ENCODE peak calls at places on chromosomes 4 and X, in ten cellular contexts. F is breast epithelium, B is stomach, N is transverse colon, H is GM23338, G is upper lobe of left lung, O is suprapubic skin, K is HL-60, E is Panc1, Z is K562. I is an unnamed sample.

GRCh38 chr4:152997771-152998487 is 61.8 kb downstream of the FHDC1 start:
- DNase-seq in F (peak), B (no peak), N (no peak), H (no peak), G (no peak), O (no peak), K (no peak), E (no peak), Z (no peak), I (peak)

GRCh38 chr4:124337874-124338273 is 374.7 kb downstream of the ANKRD50 start:
- DNase-seq in F (no peak), B (no peak), N (no peak), H (no peak), G (peak), O (no peak), K (no peak), E (no peak), Z (peak), I (no peak)

GRCh38 chr4:37561803-37562207 is 124.4 kb downstream of the RELL1 start:
- DNase-seq in F (no peak), B (no peak), N (no peak), H (no peak), G (no peak), O (no peak), K (no peak), E (no peak), Z (peak), I (no peak)

GRCh38 chr4:54213001-54213400 is 16.1 kb upstream of the PDGFRA start:
- DNase-seq in F (no peak), B (no peak), N (no peak), H (no peak), G (no peak), O (no peak), K (no peak), E (no peak), Z (no peak), I (no peak)

GRCh38 chr4:114108869-114109268 is 129.4 kb upstream of the ARSJ start:
- DNase-seq in F (no peak), B (no peak), N (no peak), H (peak), G (no peak), O (no peak), K (no peak), E (no peak), Z (no peak), I (no peak)

GRCh38 chr4:95190751-95191436 is 357.9 kb downstream of the UNC5C start:
- DNase-seq in F (no peak), B (no peak), N (no peak), H (no peak), G (peak), O (no peak), K (no peak), E (no peak), Z (no peak), I (no peak)

GRCh38 chrX:108224727-108225455 is 133.3 kb downstream of the ATG4A start:
- DNase-seq in F (no peak), B (no peak), N (no peak), H (peak), G (no peak), O (no peak), K (no peak), E (no peak), Z (peak), I (no peak)

GRCh38 chrX:9557508-9557907 is 92.7 kb downstream of the TBL1X start:
- DNase-seq in F (no peak), B (no peak), N (no peak), H (no peak), G (no peak), O (no peak), K (no peak), E (no peak), Z (no peak), I (no peak)

GRCh38 chr4:10164877-10165283 is 48.3 kb upstream of the WDR1 start:
- DNase-seq in F (no peak), B (peak), N (peak), H (peak), G (no peak), O (no peak), K (no peak), E (no peak), Z (peak), I (no peak)

GRCh38 chr4:65658117-65658516 is 12.2 kb downstream of the EPHA5 start:
- DNase-seq in F (no peak), B (no peak), N (no peak), H (peak), G (no peak), O (no peak), K (no peak), E (no peak), Z (no peak), I (no peak)

GRCh38 chr4:17085416-17085815 is 187.0 kb upstream of the LDB2 start:
- DNase-seq in F (no peak), B (no peak), N (no peak), H (no peak), G (no peak), O (no peak), K (no peak), E (no peak), Z (no peak), I (no peak)

GRCh38 chrX:120668357-120668756 is 38.5 kb upstream of the C1GALT1C1 start:
- DNase-seq in F (no peak), B (no peak), N (no peak), H (no peak), G (no peak), O (no peak), K (no peak), E (no peak), Z (no peak), I (no peak)

GRCh38 chr4:41329361-41329760 is 72.6 kb downstream of the UCHL1 start:
- DNase-seq in F (no peak), B (no peak), N (no peak), H (no peak), G (no peak), O (no peak), K (no peak), E (no peak), Z (no peak), I (no peak)

GRCh38 chr4:133592106-133592505 is 443.0 kb downstream of the PCDH10 start:
- DNase-seq in F (no peak), B (no peak), N (no peak), H (no peak), G (no peak), O (no peak), K (no peak), E (no peak), Z (no peak), I (no peak)

GRCh38 chr4:16082424-16083216 is 1.2 kb downstream of the PROM1 start:
- DNase-seq in F (peak), B (no peak), N (peak), H (peak), G (peak), O (peak), K (no peak), E (no peak), Z (no peak), I (peak)

GRCh38 chrX:46260502-46260901 is 284.7 kb downstream of the ZNF674 start:
- DNase-seq in F (no peak), B (no peak), N (no peak), H (no peak), G (no peak), O (no peak), K (no peak), E (no peak), Z (no peak), I (no peak)

GRCh38 chrX:5644786-5645185 is 583.9 kb downstream of the NLGN4X start:
- DNase-seq in F (no peak), B (no peak), N (no peak), H (peak), G (no peak), O (no peak), K (no peak), E (no peak), Z (no peak), I (no peak)

GRCh38 chrX:50877310-50877709 is 33.2 kb upstream of the BMP15 start:
- DNase-seq in F (no peak), B (no peak), N (no peak), H (no peak), G (no peak), O (no peak), K (no peak), E (no peak), Z (no peak), I (no peak)

GRCh38 chr4:65669008-65669971 is 999 bp downstream of the EPHA5 start:
- DNase-seq in F (no peak), B (no peak), N (no peak), H (peak), G (peak), O (no peak), K (no peak), E (no peak), Z (no peak), I (peak)

GRCh38 chr4:85956296-85956955 is 403.4 kb downstream of the MAPK10 start:
- DNase-seq in F (no peak), B (no peak), N (no peak), H (no peak), G (peak), O (no peak), K (no peak), E (no peak), Z (no peak), I (no peak)

GRCh38 chr4:151555151-151555945 is 146.4 kb downstream of the FHIP1A start:
- DNase-seq in F (no peak), B (no peak), N (no peak), H (no peak), G (no peak), O (no peak), K (no peak), E (no peak), Z (no peak), I (no peak)

GRCh38 chr4:152679414-152680281 is at the start of gene TMEM154:
- DNase-seq in F (peak), B (peak), N (peak), H (peak), G (peak), O (peak), K (peak), E (no peak), Z (no peak), I (peak)

GRCh38 chrX:113644426-113644825 is 803.8 kb upstream of the AMOT start:
- DNase-seq in F (no peak), B (no peak), N (no peak), H (no peak), G (no peak), O (no peak), K (no peak), E (no peak), Z (no peak), I (no peak)

GRCh38 chr4:24137963-24138601 is 248.2 kb upstream of the PPARGC1A start:
- DNase-seq in F (no peak), B (peak), N (peak), H (no peak), G (no peak), O (no peak), K (no peak), E (no peak), Z (no peak), I (no peak)

GRCh38 chr4:178941975-178942374 is 1499.7 kb upstream of the AGA start:
- DNase-seq in F (no peak), B (no peak), N (no peak), H (peak), G (no peak), O (no peak), K (no peak), E (no peak), Z (no peak), I (no peak)

GRCh38 chr4:152408514-152409327 is 127.2 kb downstream of the FBXW7 start:
- DNase-seq in F (no peak), B (no peak), N (no peak), H (peak), G (no peak), O (no peak), K (no peak), E (no peak), Z (peak), I (no peak)

GRCh38 chr4:51998837-51999236 is 21.3 kb downstream of the LRRC66 start:
- DNase-seq in F (no peak), B (no peak), N (no peak), H (peak), G (no peak), O (no peak), K (no peak), E (no peak), Z (no peak), I (no peak)

GRCh38 chrX:96579252-96579651 is 105.4 kb upstream of the DIAPH2 start:
- DNase-seq in F (no peak), B (no peak), N (no peak), H (no peak), G (no peak), O (no peak), K (no peak), E (no peak), Z (no peak), I (no peak)

GRCh38 chr4:169199184-169199583 is 71.6 kb downstream of the SH3RF1 start:
- DNase-seq in F (no peak), B (no peak), N (no peak), H (no peak), G (no peak), O (no peak), K (no peak), E (no peak), Z (no peak), I (no peak)

GRCh38 chrX:9757366-9757765 is 8.3 kb downstream of the GPR143 start:
- DNase-seq in F (no peak), B (no peak), N (no peak), H (no peak), G (no peak), O (no peak), K (no peak), E (no peak), Z (no peak), I (no peak)

GRCh38 chr4:8828869-8829268 is 42.8 kb downstream of the HMX1 start:
- DNase-seq in F (no peak), B (no peak), N (no peak), H (no peak), G (no peak), O (peak), K (no peak), E (no peak), Z (no peak), I (no peak)

GRCh38 chr4:127698789-127699200 is 31.4 kb upstream of the SLC25A31 start:
- DNase-seq in F (no peak), B (no peak), N (no peak), H (no peak), G (no peak), O (no peak), K (no peak), E (no peak), Z (no peak), I (no peak)

GRCh38 chrX:39427492-39428289 is 626.4 kb downstream of the MID1IP1 start:
- DNase-seq in F (no peak), B (no peak), N (no peak), H (no peak), G (no peak), O (no peak), K (peak), E (no peak), Z (no peak), I (no peak)

GRCh38 chrX:104750146-104750699 is 184.2 kb downstream of the IL1RAPL2 start:
- DNase-seq in F (no peak), B (no peak), N (no peak), H (no peak), G (no peak), O (no peak), K (no peak), E (no peak), Z (no peak), I (no peak)

GRCh38 chrX:155957843-155958242 is 39.7 kb upstream of the IL9R start:
- DNase-seq in F (no peak), B (no peak), N (no peak), H (no peak), G (no peak), O (no peak), K (no peak), E (no peak), Z (no peak), I (no peak)

DNA sequence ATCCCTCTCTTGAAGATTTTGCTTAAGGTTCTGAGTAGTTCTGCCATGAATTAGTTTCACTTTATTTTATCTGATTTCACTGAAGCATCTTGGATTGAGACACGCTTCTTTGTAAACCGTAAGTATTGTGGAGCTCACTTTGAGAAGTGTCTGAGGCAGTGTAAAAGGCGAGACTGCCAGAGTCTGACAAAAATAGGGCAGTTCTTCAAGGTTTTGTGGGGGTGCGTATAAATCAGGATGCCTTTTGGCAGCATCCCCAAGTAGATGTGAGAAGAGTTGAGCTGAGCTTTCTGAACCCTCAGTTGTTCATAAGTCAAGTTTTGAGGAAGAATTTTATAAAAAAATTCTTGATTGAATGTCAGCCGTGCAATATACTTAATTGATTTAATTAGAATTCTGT is 76.3 kb downstream of the RBPJ start:
- DNase-seq in F (no peak), B (no peak), N (no peak), H (no peak), G (no peak), O (no peak), K (no peak), E (no peak), Z (no peak), I (no peak)
- TF ChIP-seq POLR2AphosphoS5 in F (no peak), B (no peak), N (no peak), H (no peak), G (no peak), O (no peak), K (no peak), E (no peak), Z (no peak), I (no peak)

GRCh38 chr4:143294710-143295109 is 42.0 kb upstream of the GAB1 start:
- DNase-seq in F (no peak), B (no peak), N (no peak), H (no peak), G (no peak), O (no peak), K (no peak), E (no peak), Z (no peak), I (no peak)

GRCh38 chr4:143294310-143294709 is 42.4 kb upstream of the GAB1 start:
- DNase-seq in F (peak), B (peak), N (peak), H (no peak), G (no peak), O (peak), K (no peak), E (no peak), Z (no peak), I (no peak)

GRCh38 chr4:143292858-143293257 is 43.8 kb upstream of the GAB1 start:
- DNase-seq in F (no peak), B (no peak), N (no peak), H (no peak), G (no peak), O (no peak), K (no peak), E (no peak), Z (no peak), I (no peak)

GRCh38 chr4:143300860-143301259 is 35.8 kb upstream of the GAB1 start:
- DNase-seq in F (no peak), B (no peak), N (no peak), H (no peak), G (no peak), O (no peak), K (no peak), E (no peak), Z (no peak), I (no peak)

GRCh38 chr4:143296397-143297067 is 40.1 kb upstream of the GAB1 start:
- DNase-seq in F (no peak), B (no peak), N (no peak), H (no peak), G (no peak), O (no peak), K (no peak), E (no peak), Z (no peak), I (no peak)
- H3K4me3 ChIP-seq in F (no peak), B (no peak), N (no peak), H (no peak), G (no peak), O (no peak), K (no peak), E (no peak), Z (no peak), I (no peak)

DNA sequence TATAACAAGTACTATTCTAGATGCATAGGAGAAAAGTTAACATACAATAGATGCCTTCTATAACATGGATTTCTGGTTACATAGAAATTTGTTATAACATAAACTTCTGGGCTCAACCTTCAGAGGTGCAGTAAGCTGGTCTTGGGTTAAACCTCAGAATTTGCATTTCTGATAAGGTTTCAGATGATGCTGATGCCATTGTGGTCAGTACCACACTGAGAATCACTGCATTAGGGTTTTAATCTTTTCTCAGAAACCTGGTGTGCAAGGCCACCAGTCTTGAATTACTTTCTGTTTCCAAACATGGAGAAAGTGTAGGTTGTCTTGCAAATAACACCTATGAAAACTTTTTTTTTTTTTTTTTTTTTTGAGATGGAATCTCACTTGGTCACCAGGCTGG is 146.2 kb downstream of the SPOCK3 start:
- DNase-seq in F (no peak), B (no peak), N (no peak), H (no peak), G (no peak), O (no peak), K (no peak), E (no peak), Z (no peak), I (no peak)
- TF ChIP-seq CTCF in F (no peak), B (no peak), N (no peak), H (no peak), G (no peak), O (no peak), K (no peak), E (no peak), Z (no peak), I (no peak)

GRCh38 chr4:3639613-3640586 is 107.7 kb upstream of the LRPAP1 start:
- DNase-seq in F (no peak), B (no peak), N (no peak), H (no peak), G (no peak), O (no peak), K (no peak), E (no peak), Z (no peak), I (peak)

GRCh38 chr4:3638080-3638715 is 106.0 kb upstream of the LRPAP1 start:
- DNase-seq in F (no peak), B (no peak), N (no peak), H (no peak), G (no peak), O (no peak), K (no peak), E (no peak), Z (no peak), I (peak)

GRCh38 chr4:3635090-3635820 is 103.0 kb upstream of the LRPAP1 start:
- DNase-seq in F (no peak), B (no peak), N (no peak), H (no peak), G (peak), O (no peak), K (no peak), E (no peak), Z (no peak), I (peak)

GRCh38 chr4:3636628-3637320 is 104.6 kb upstream of the LRPAP1 start:
- DNase-seq in F (no peak), B (no peak), N (no peak), H (no peak), G (peak), O (no peak), K (no peak), E (no peak), Z (no peak), I (peak)

GRCh38 chr4:3637326-3638016 is 105.2 kb upstream of the LRPAP1 start:
- DNase-seq in F (no peak), B (no peak), N (no peak), H (no peak), G (peak), O (no peak), K (no peak), E (no peak), Z (no peak), I (peak)
- TF ChIP-seq POLR2AphosphoS5 in F (no peak), B (no peak), N (no peak), H (no peak), G (no peak), O (no peak), K (no peak), E (no peak), Z (no peak), I (peak)

GRCh38 chr4:76211769-76212168 is 1.9 kb downstream of the SCARB2 start:
- DNase-seq in F (no peak), B (no peak), N (no peak), H (no peak), G (no peak), O (no peak), K (no peak), E (no peak), Z (no peak), I (no peak)
- H3K4me3 ChIP-seq in F (peak), B (peak), N (peak), H (peak), G (peak), O (peak), K (no peak), E (peak), Z (no peak), I (peak)

GRCh38 chrX:24392709-24393108 is 32.3 kb downstream of the SUPT20HL1 start:
- DNase-seq in F (no peak), B (no peak), N (no peak), H (no peak), G (no peak), O (no peak), K (no peak), E (no peak), Z (no peak), I (no peak)

GRCh38 chrX:24396930-24397277 is 36.5 kb downstream of the SUPT20HL1 start:
- DNase-seq in F (no peak), B (no peak), N (no peak), H (no peak), G (no peak), O (no peak), K (no peak), E (no peak), Z (no peak), I (no peak)

GRCh38 chrX:24398766-24399165 is 38.3 kb downstream of the SUPT20HL1 start:
- DNase-seq in F (no peak), B (no peak), N (no peak), H (no peak), G (no peak), O (no peak), K (no peak), E (no peak), Z (no peak), I (no peak)

GRCh38 chrX:24396236-24396929 is 35.9 kb downstream of the SUPT20HL1 start:
- DNase-seq in F (no peak), B (no peak), N (no peak), H (no peak), G (no peak), O (no peak), K (no peak), E (no peak), Z (no peak), I (no peak)

DNA sequence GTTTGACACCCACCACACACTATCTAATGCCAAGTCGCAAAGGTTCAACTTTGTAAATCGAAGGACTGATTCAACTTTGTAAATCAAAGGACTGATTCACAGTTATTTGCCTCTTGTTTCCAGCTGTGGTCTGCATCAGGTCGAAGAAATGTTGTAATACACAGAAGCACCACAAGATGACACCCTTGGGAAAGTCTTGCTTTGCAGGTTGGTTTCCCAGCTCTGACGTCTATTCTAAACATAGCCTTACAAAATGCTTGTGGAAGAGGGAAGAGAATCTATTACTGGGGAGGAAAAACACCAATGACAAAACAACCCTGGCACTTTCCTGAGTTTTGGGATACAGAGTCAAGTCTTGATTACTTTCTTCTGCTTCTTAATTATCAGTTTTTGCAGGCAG is 35.3 kb downstream of the SUPT20HL1 start:
- DNase-seq in F (no peak), B (peak), N (peak), H (peak), G (no peak), O (no peak), K (peak), E (peak), Z (peak), I (no peak)
- TF ChIP-seq CTCF in F (peak), B (no peak), N (peak), H (peak), G (peak), O (peak), K (peak), E (peak), Z (peak), I (peak)